ENCODE peak calls at places on chromosome 11, in four cellular contexts. One of them, this sample, is unnamed.

GRCh38 chr11:5605849-5606248 is 9.4 kb downstream of the TRIM6 start:
- DNase-seq in NCI-H82: no peak
- DNase-seq in NCI-H1105 treated with DMSO at 0.1 percent for 48 hours: peak
- DNase-seq in SW480: no peak
- DNase-seq in this sample: no peak

GRCh38 chr11:119776031-119776636 is 47.1 kb upstream of the NECTIN1 start:
- DNase-seq in NCI-H82: no peak
- DNase-seq in NCI-H1105 treated with DMSO at 0.1 percent for 48 hours: no peak
- DNase-seq in SW480: no peak
- DNase-seq in this sample: no peak

GRCh38 chr11:118634435-118635236 is 27.2 kb downstream of the PHLDB1 start:
- DNase-seq in NCI-H82: peak
- DNase-seq in NCI-H1105 treated with DMSO at 0.1 percent for 48 hours: peak
- DNase-seq in SW480: peak
- DNase-seq in this sample: no peak

GRCh38 chr11:11793073-11793472 is 48.7 kb upstream of the USP47 start:
- DNase-seq in NCI-H82: no peak
- DNase-seq in NCI-H1105 treated with DMSO at 0.1 percent for 48 hours: no peak
- DNase-seq in SW480: no peak
- DNase-seq in this sample: no peak

GRCh38 chr11:87043894-87044293 is 6.2 kb downstream of the TMEM135 start:
- DNase-seq in NCI-H82: no peak
- DNase-seq in NCI-H1105 treated with DMSO at 0.1 percent for 48 hours: no peak
- DNase-seq in SW480: no peak
- DNase-seq in this sample: no peak

GRCh38 chr11:64131657-64132387 is 34.1 kb downstream of the MACROD1 start:
- DNase-seq in NCI-H82: peak
- DNase-seq in NCI-H1105 treated with DMSO at 0.1 percent for 48 hours: peak
- DNase-seq in SW480: no peak
- DNase-seq in this sample: no peak

GRCh38 chr11:86592047-86592564 is 80.3 kb downstream of the ME3 start:
- DNase-seq in NCI-H82: no peak
- DNase-seq in NCI-H1105 treated with DMSO at 0.1 percent for 48 hours: no peak
- DNase-seq in SW480: no peak
- DNase-seq in this sample: no peak

GRCh38 chr11:46393759-46394158 is 2.2 kb upstream of the CHRM4 start:
- DNase-seq in NCI-H82: no peak
- DNase-seq in NCI-H1105 treated with DMSO at 0.1 percent for 48 hours: no peak
- DNase-seq in SW480: no peak
- DNase-seq in this sample: no peak

GRCh38 chr11:126716456-126717083 is 284.0 kb downstream of the KIRREL3 start:
- DNase-seq in NCI-H82: peak
- DNase-seq in NCI-H1105 treated with DMSO at 0.1 percent for 48 hours: peak
- DNase-seq in SW480: peak
- DNase-seq in this sample: peak

GRCh38 chr11:13446444-13446843 is 16.6 kb downstream of the BTBD10 start:
- DNase-seq in NCI-H82: no peak
- DNase-seq in NCI-H1105 treated with DMSO at 0.1 percent for 48 hours: no peak
- DNase-seq in SW480: no peak
- DNase-seq in this sample: no peak

GRCh38 chr11:116172156-116172555 is 600.6 kb downstream of the BUD13 start:
- DNase-seq in NCI-H82: no peak
- DNase-seq in NCI-H1105 treated with DMSO at 0.1 percent for 48 hours: no peak
- DNase-seq in SW480: no peak
- DNase-seq in this sample: no peak

GRCh38 chr11:12008790-12009616 is 577 bp upstream of the DKK3 start:
- DNase-seq in NCI-H82: peak
- DNase-seq in NCI-H1105 treated with DMSO at 0.1 percent for 48 hours: no peak
- DNase-seq in SW480: no peak
- DNase-seq in this sample: no peak

GRCh38 chr11:95788921-95789505 is 569 bp downstream of the FAM76B start:
- DNase-seq in NCI-H82: peak
- DNase-seq in NCI-H1105 treated with DMSO at 0.1 percent for 48 hours: peak
- DNase-seq in SW480: peak
- DNase-seq in this sample: peak

GRCh38 chr11:72066855-72067254 is 13.5 kb downstream of the NUMA1 start:
- DNase-seq in NCI-H82: no peak
- DNase-seq in NCI-H1105 treated with DMSO at 0.1 percent for 48 hours: no peak
- DNase-seq in SW480: no peak
- DNase-seq in this sample: no peak

GRCh38 chr11:118791961-118792578 is 1.1 kb upstream of the DDX6 start:
- DNase-seq in NCI-H82: peak
- DNase-seq in NCI-H1105 treated with DMSO at 0.1 percent for 48 hours: no peak
- DNase-seq in SW480: no peak
- DNase-seq in this sample: no peak

This sample was measured in SK-MEL-5.